ENCODE peak calls at places on chromosomes 3 and 15, in four cellular contexts. N, O, W and F are unnamed samples.

GRCh38 chr3:28521663-28522062 is 173.0 kb upstream of the AZI2 start:
- DNase-seq in N (no peak), W (no peak), O (no peak), F (no peak)

GRCh38 chr3:132788299-132788698 is 66.1 kb upstream of the NPHP3 start:
- DNase-seq in O (no peak), W (no peak), N (no peak), F (no peak)

GRCh38 chr3:127207727-127208482 is 15.0 kb downstream of the PRR23E start:
- DNase-seq in W (no peak), N (no peak), O (no peak), F (no peak)

GRCh38 chr3:188316723-188317070 is 162.7 kb downstream of the LPP start:
- DNase-seq in N (no peak), W (no peak), O (no peak), F (no peak)

GRCh38 chr15:88326924-88327323 is 70.4 kb upstream of the NTRK3 start:
- DNase-seq in W (no peak), O (no peak), N (no peak), F (no peak)

GRCh38 chr15:84865074-84865569 is 19.3 kb upstream of the SLC28A1 start:
- DNase-seq in N (no peak), W (no peak), O (no peak), F (no peak)

GRCh38 chr3:165195226-165195625 is 958 bp downstream of the SLITRK3 start:
- DNase-seq in N (no peak), O (no peak), W (no peak), F (no peak)

GRCh38 chr3:57158813-57159678 is 6.1 kb downstream of the IL17RD start:
- DNase-seq in W (no peak), N (peak; percentile 71), O (no peak), F (no peak)

GRCh38 chr15:76196286-76196948 is 114.9 kb downstream of the ETFA start:
- DNase-seq in W (no peak), N (peak; percentile 90), O (peak; percentile 32), F (no peak)

GRCh38 chr15:60363024-60363674 is 34.6 kb downstream of the ANXA2 start:
- DNase-seq in N (no peak), O (no peak), W (no peak), F (no peak)

GRCh38 chr3:188900421-188900941 is 271.3 kb upstream of the TPRG1 start:
- DNase-seq in O (no peak), N (peak; percentile 77), W (no peak), F (no peak)

GRCh38 chr3:37526511-37526910 is 335.2 kb upstream of the CTDSPL start:
- DNase-seq in W (no peak), O (no peak), N (peak; percentile 20), F (no peak)

GRCh38 chr3:64489361-64490044 is 198.3 kb downstream of the ADAMTS9 start:
- DNase-seq in W (no peak), N (peak; percentile 11), O (no peak), F (no peak)

GRCh38 chr15:74307827-74308642 is 59.4 kb downstream of the CYP11A1 start:
- DNase-seq in W (peak; percentile 34), O (peak; percentile 17), N (peak; percentile 78), F (no peak)

GRCh38 chr3:14273886-14274517 is 95.4 kb downstream of the LSM3 start:
- DNase-seq in O (no peak), N (peak; percentile 41), W (no peak), F (no peak)

GRCh38 chr3:168249048-168249538 is 153.4 kb upstream of the GOLIM4 start:
- DNase-seq in W (no peak), N (peak; percentile 47), O (no peak), F (no peak)

GRCh38 chr3:158731525-158731924 is 732 bp downstream of the RARRES1 start:
- DNase-seq in N (no peak), W (no peak), O (no peak), F (no peak)

GRCh38 chr3:9420850-9421549 is 23.6 kb downstream of the SETD5 start:
- DNase-seq in W (no peak), O (no peak), N (no peak), F (no peak)

GRCh38 chr15:98799991-98800390 is 151.7 kb downstream of the IGF1R start:
- DNase-seq in W (no peak), N (peak; percentile 42), O (no peak), F (no peak)

GRCh38 chr15:42083605-42083908 is 10.8 kb downstream of the PLA2G4D start:
- DNase-seq in W (no peak), O (no peak), N (no peak), F (no peak)

GRCh38 chr15:99155961-99156443 is 51.1 kb downstream of the SYNM start:
- DNase-seq in W (no peak), O (no peak), N (peak; percentile 21), F (no peak)

GRCh38 chr15:52143862-52144261 is 31.3 kb upstream of the BCL2L10 start:
- DNase-seq in N (peak; percentile 84), O (no peak), W (no peak), F (no peak)